ENCODE peak calls at places on chromosomes 12 and 14, in five cellular contexts. A is A549, C is K562, S is HepG2, Q is GM12878. Z is an unnamed sample.

GRCh38 chr12:39937119-39937518 is 168.8 kb downstream of the SLC2A13 start:
- DNase-seq in A (no peak), C (peak), S (no peak), Q (no peak), Z (no peak)

GRCh38 chr14:100375273-100375962 is 52.3 kb downstream of the SLC25A47 start:
- DNase-seq in A (no peak), C (peak), S (peak), Q (peak), Z (peak)

GRCh38 chr12:116481726-116482125 is 77.5 kb upstream of the MAP1LC3B2 start:
- DNase-seq in A (no peak), C (no peak), S (no peak), Q (no peak), Z (no peak)

GRCh38 chr12:49990269-49990668 is 17.5 kb downstream of the AQP6 start:
- DNase-seq in A (no peak), C (no peak), S (no peak), Q (no peak), Z (no peak)

GRCh38 chr12:122726056-122726558 is 4.5 kb downstream of the HCAR1 start:
- DNase-seq in A (no peak), C (no peak), S (peak), Q (peak), Z (peak)

GRCh38 chr12:116962783-116963356 is 52.1 kb downstream of the FBXW8 start:
- DNase-seq in A (no peak), C (no peak), S (no peak), Q (no peak), Z (no peak)

GRCh38 chr14:29144598-29144997 is 378.0 kb downstream of the FOXG1 start:
- DNase-seq in A (no peak), C (no peak), S (no peak), Q (no peak), Z (no peak)

GRCh38 chr14:92680781-92681650 is 67.4 kb downstream of the LGMN start:
- DNase-seq in A (peak), C (peak), S (peak), Q (no peak), Z (peak)

GRCh38 chr14:48536318-48536717 is 860.9 kb upstream of the MDGA2 start:
- DNase-seq in A (no peak), C (no peak), S (peak), Q (no peak), Z (peak)

GRCh38 chr14:68794130-68794855 is 1.4 kb upstream of the ZFP36L1 start:
- DNase-seq in A (no peak), C (peak), S (peak), Q (no peak), Z (peak)

GRCh38 chr14:24866067-24866466 is 183.9 kb downstream of the STXBP6 start:
- DNase-seq in A (no peak), C (no peak), S (no peak), Q (no peak), Z (no peak)

GRCh38 chr12:68001486-68002466 is 12.5 kb downstream of the IFNG-AS1 start:
- DNase-seq in A (no peak), C (no peak), S (no peak), Q (no peak), Z (peak)

GRCh38 chr12:131759176-131759575 is 48.3 kb downstream of the SFSWAP start:
- DNase-seq in A (no peak), C (no peak), S (no peak), Q (no peak), Z (no peak)

GRCh38 chr12:75684678-75685620 is 173.5 kb upstream of the KRR1 start:
- DNase-seq in A (no peak), C (no peak), S (no peak), Q (no peak), Z (no peak)

GRCh38 chr14:55399912-55400311 is 11.7 kb downstream of the ATG14 start:
- DNase-seq in A (no peak), C (no peak), S (no peak), Q (no peak), Z (no peak)

GRCh38 chr12:51351913-51352532 is 5.5 kb upstream of the CELA1 start:
- DNase-seq in A (peak), C (peak), S (peak), Q (no peak), Z (peak)

GRCh38 chr14:74401504-74402241 is 24.3 kb downstream of the SYNDIG1L start:
- DNase-seq in A (no peak), C (peak), S (no peak), Q (peak), Z (peak)

GRCh38 chr12:5509557-5509956 is 77.6 kb downstream of the NTF3 start:
- DNase-seq in A (no peak), C (no peak), S (no peak), Q (no peak), Z (no peak)

GRCh38 chr12:47032644-47033043 is 46.8 kb upstream of the PCED1B start:
- DNase-seq in A (no peak), C (peak), S (peak), Q (no peak), Z (peak)

GRCh38 chr14:54686219-54686870 is 119.4 kb downstream of the SAMD4A start:
- DNase-seq in A (no peak), C (no peak), S (no peak), Q (no peak), Z (no peak)

GRCh38 chr14:23640524-23641141 is 4.5 kb downstream of the DHRS2 start:
- DNase-seq in A (no peak), C (no peak), S (peak), Q (no peak), Z (peak)

GRCh38 chr12:82708056-82708455 is 21.4 kb downstream of the TMTC2 start:
- DNase-seq in A (no peak), C (no peak), S (no peak), Q (no peak), Z (no peak)

GRCh38 chr12:110848524-110848923 is 1.7 kb downstream of the CCDC63 start:
- DNase-seq in A (no peak), C (no peak), S (no peak), Q (no peak), Z (no peak)

GRCh38 chr14:77612011-77612620 is 4.3 kb downstream of the SPTLC2 start:
- DNase-seq in A (no peak), C (no peak), S (no peak), Q (no peak), Z (peak)

GRCh38 chr12:120041386-120042231 is 52.6 kb downstream of the BICDL1 start:
- DNase-seq in A (no peak), C (no peak), S (peak), Q (no peak), Z (peak)

GRCh38 chr12:47818701-47819543 is 781 bp downstream of the HDAC7 start:
- DNase-seq in A (peak), C (peak), S (peak), Q (no peak), Z (peak)

GRCh38 chr12:123131291-123131831 is 19.5 kb downstream of the PITPNM2 start:
- DNase-seq in A (no peak), C (no peak), S (no peak), Q (no peak), Z (no peak)

GRCh38 chr12:12540261-12541013 is 22.2 kb downstream of the DUSP16 start:
- DNase-seq in A (no peak), C (no peak), S (no peak), Q (no peak), Z (no peak)
- H3K4me2 ChIP-seq in A (peak), C (no peak), S (no peak), Q (peak), Z (no peak)

GRCh38 chr12:52977195-52977594 is 28.3 kb downstream of the KRT18 start:
- DNase-seq in A (no peak), C (no peak), S (no peak), Q (no peak), Z (no peak)
- TF ChIP-seq REST in A (no peak), C (no peak), S (no peak), Q (no peak), Z (no peak)

DNA sequence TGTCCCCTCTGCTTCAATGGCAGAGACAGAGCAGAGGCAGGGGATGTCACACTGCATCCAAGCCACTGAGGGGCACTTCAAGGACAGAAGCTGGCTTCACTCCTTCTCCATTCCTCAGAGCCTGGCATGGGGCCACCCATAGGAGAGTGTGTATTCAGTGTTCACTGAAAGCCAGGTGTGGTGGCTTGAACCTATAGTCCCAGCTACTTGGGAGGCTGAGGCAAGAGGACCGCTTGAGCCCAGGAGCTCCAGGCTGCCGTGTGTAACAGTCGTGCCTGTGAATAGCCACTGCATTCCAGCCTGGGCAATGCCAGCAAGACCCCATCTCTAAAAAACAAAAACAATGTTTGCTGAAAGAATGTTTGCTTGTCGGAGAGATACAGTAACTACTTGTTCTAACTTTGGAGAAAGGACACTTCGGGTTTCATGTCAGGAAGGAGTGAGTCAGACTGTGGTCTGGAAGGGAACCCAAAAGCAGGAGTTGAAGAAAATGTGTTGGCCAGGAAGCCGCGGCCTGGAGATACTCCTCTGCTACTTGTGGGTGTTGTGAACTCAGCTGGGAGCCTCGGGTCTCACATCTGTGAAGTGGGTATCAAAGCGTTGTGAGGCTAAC is 43.4 kb downstream of the ELK3 start:
- DNase-seq in A (no peak), C (no peak), S (no peak), Q (no peak), Z (no peak)
- TF ChIP-seq JUNB in A (no peak), C (no peak), S (no peak), Q (no peak), Z (no peak)

DNA sequence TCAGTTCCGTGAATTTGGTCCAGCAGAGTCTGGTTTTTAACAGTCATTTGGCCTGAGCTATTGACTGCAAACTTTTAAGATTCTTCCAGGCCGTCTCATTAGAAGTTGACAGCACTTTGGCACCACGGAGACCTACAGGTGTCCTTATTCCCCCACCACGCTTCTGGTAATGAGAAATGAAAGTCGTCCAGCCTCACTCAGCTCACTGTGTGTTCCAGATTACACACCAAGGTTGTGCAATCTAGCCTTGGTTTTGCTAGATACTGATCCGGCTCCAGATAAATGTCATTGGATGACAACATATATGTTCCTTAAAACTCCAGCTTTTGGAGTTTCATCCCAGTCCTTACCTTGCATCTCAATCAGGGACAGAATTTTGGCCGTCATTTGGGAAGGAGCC is 210.4 kb downstream of the CHST11 start:
- DNase-seq in A (no peak), C (no peak), S (no peak), Q (no peak), Z (no peak)
- H3K4me2 ChIP-seq in A (no peak), C (no peak), S (no peak), Q (no peak), Z (no peak)

GRCh38 chr14:80924365-80925103 is 17.0 kb downstream of the CEP128 start:
- DNase-seq in A (no peak), C (no peak), S (no peak), Q (no peak), Z (no peak)

GRCh38 chr14:80930095-80930494 is 11.4 kb downstream of the CEP128 start:
- DNase-seq in A (no peak), C (no peak), S (no peak), Q (no peak), Z (no peak)

GRCh38 chr14:80930836-80931389 is 10.6 kb downstream of the CEP128 start:
- DNase-seq in A (no peak), C (no peak), S (no peak), Q (peak), Z (no peak)

GRCh38 chr14:80927385-80927989 is 14.1 kb downstream of the CEP128 start:
- DNase-seq in A (no peak), C (no peak), S (no peak), Q (no peak), Z (peak)

GRCh38 chr14:80926706-80927384 is 14.7 kb downstream of the CEP128 start:
- DNase-seq in A (no peak), C (no peak), S (no peak), Q (no peak), Z (no peak)
- TF ChIP-seq REST in A (no peak), C (no peak), S (no peak), Q (no peak), Z (no peak)

GRCh38 chr12:24896171-24896570 is 52.7 kb downstream of the BCAT1 start:
- DNase-seq in A (no peak), C (no peak), S (no peak), Q (no peak), Z (no peak)

GRCh38 chr12:24895612-24896011 is 53.3 kb downstream of the BCAT1 start:
- DNase-seq in A (no peak), C (no peak), S (no peak), Q (no peak), Z (no peak)

GRCh38 chr12:24898185-24898584 is 50.7 kb downstream of the BCAT1 start:
- DNase-seq in A (no peak), C (no peak), S (no peak), Q (no peak), Z (no peak)

GRCh38 chr12:24898606-24899005 is 50.3 kb downstream of the BCAT1 start:
- DNase-seq in A (no peak), C (no peak), S (no peak), Q (no peak), Z (no peak)

DNA sequence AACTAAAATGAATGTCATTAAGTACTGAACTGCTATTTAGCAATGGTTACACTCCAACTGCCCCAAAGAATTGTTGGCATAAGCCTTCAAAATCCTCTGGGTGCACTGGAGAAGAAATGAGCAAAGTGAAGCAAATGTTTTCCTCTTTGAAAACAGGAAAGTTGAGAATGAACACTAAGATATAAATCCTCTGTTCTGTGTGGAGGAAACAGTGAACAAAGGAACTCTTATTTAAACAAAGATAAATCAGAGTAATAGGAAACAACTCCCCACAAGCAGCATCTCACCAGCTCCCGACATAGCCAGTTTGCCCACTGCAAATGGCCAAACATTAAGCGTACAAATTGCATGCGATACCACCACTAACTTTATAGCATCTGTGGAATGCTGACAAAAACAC is 54.0 kb downstream of the BCAT1 start:
- DNase-seq in A (no peak), C (no peak), S (no peak), Q (no peak), Z (no peak)
- TF ChIP-seq JUNB in A (no peak), C (no peak), S (no peak), Q (no peak), Z (no peak)

Z was measured in GM23338.